ENCODE peak calls at places on chromosomes 1 and 21, in seven cellular contexts. U is thoracic aorta, M is uterus, V is IMR-90, B is stomach, L is hepatocyte, T is left ventricle myocardium inferior. K is an unnamed sample.

GRCh38 chr1:32933742-32934322 is 30.8 kb downstream of the RNF19B start:
- DNase-seq in U (no peak), M (peak; percentile 59), V (peak; percentile 19), B (peak; percentile 40), L (peak; percentile 85), T (no peak), K (no peak)

GRCh38 chr1:4017636-4018365 is 117.7 kb upstream of the C1orf174 start:
- DNase-seq in U (no peak), M (no peak), V (no peak), B (no peak), L (no peak), T (no peak), K (no peak)

GRCh38 chr1:104574619-104575018 is 824.9 kb downstream of the AMY1C start:
- DNase-seq in U (no peak), M (no peak), V (no peak), B (no peak), L (no peak), T (no peak), K (no peak)

GRCh38 chr1:241451981-241452380 is 67.6 kb downstream of the FH start:
- DNase-seq in U (no peak), M (no peak), V (no peak), B (no peak), L (no peak), T (no peak), K (no peak)

GRCh38 chr1:3217096-3217724 is 148.2 kb downstream of the PRDM16 start:
- DNase-seq in U (no peak), M (no peak), V (no peak), B (no peak), L (no peak), T (no peak), K (no peak)

GRCh38 chr1:94876362-94876761 is 50.5 kb downstream of the CNN3 start:
- DNase-seq in U (no peak), M (no peak), V (peak; percentile 76), B (no peak), L (no peak), T (no peak), K (no peak)

GRCh38 chr1:22105611-22106207 is 37.2 kb downstream of the WNT4 start:
- DNase-seq in U (no peak), M (peak; percentile 49), V (peak; percentile 69), B (no peak), L (peak; percentile 73), T (no peak), K (no peak)

GRCh38 chr1:117653732-117654484 is 48.1 kb downstream of the TENT5C start:
- DNase-seq in U (no peak), M (no peak), V (no peak), B (no peak), L (no peak), T (no peak), K (no peak)

GRCh38 chr21:39263372-39263771 is 50.1 kb downstream of the BRWD1 start:
- DNase-seq in U (no peak), M (no peak), V (peak; percentile 56), B (no peak), L (no peak), T (no peak), K (no peak)

GRCh38 chr1:26468911-26469310 is 3.3 kb upstream of the HMGN2 start:
- DNase-seq in U (no peak), M (peak; percentile 36), V (no peak), B (peak; percentile 45), L (no peak), T (no peak), K (no peak)

GRCh38 chr1:79259390-79260336 is 253.1 kb upstream of the ADGRL4 start:
- DNase-seq in U (no peak), M (no peak), V (peak; percentile 59), B (no peak), L (peak; percentile 29), T (no peak), K (no peak)

GRCh38 chr1:41637367-41637766 is 152.9 kb upstream of the EDN2 start:
- DNase-seq in U (no peak), M (no peak), V (no peak), B (no peak), L (no peak), T (no peak), K (no peak)

GRCh38 chr21:33157303-33157702 is 72.4 kb upstream of the IFNAR2 start:
- DNase-seq in U (no peak), M (no peak), V (no peak), B (no peak), L (no peak), T (no peak), K (no peak)

DNA sequence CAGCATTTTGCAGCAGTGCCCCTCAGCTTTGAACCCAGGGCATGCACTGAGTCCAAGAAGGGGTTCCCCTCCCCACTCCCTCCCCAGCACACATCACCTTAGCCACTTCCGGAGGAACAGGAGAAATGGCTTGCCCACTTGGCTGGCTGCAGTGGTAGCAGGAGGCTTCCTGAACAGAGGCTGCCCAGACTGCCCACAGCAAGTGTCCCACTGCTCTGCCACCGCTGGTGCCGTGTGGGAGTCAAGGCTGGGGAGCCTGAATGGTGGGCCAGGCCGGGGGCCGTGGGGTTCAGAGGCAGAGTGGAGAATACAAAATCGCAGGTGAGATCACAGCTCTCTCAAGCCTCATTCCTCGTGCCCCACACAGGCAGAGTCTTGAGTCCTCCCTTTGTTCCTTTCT is 34.5 kb downstream of the CD247 start:
- DNase-seq in U (no peak), M (no peak), V (no peak), B (no peak), L (no peak), T (no peak), K (peak; percentile 59)
- H3K4me1 ChIP-seq in U (no peaks in the 10 kb centered on the region), M (no peaks in the 10 kb centered on the region), V (no peaks in the 10 kb centered on the region), B (no peaks in the 10 kb centered on the region), L (no peaks in the 10 kb centered on the region), T (no peaks in the 10 kb centered on the region), K (no peaks in the 10 kb centered on the region)

DNA sequence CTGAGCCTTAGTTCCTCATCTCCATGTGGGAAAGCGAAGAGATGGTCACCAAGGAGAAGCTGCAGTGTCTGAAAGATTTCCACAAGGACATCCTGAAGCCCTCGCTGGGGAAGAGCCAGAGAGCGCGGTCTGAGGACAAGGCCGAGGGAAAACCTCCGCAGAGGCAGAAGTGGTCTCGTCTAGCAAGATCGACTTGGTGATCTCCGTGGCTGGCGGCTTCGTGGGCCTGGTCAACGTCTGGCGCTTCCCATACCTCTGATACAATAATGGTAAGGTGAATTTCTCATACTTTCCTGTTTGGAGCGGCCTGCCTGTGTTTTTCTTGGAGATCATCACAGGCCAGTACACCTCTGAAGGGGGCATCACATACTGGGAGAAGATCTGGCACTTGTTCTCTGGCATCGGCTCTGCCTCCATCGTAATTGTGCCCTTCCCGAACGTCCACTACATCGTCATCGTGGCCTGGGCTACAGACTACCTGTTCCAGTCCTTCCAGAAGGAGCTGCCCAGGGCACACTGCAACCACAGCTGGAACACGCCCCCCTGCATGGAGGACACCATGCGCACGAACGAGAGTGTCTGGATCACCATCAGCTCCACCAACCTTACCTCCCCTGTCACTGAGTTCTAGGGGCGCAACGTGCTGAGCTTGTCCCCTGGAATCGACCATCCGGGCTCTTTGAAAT is 841.1 kb upstream of the TMPRSS15 start:
- DNase-seq in U (no peak), M (no peak), V (no peak), B (no peak), L (no peak), T (no peak), K (no peak)
- TF ChIP-seq CTCF in U (no peak), M (no peak), V (no peak), B (no peak), L (no peak), T (no peak), K (no peak)

DNA sequence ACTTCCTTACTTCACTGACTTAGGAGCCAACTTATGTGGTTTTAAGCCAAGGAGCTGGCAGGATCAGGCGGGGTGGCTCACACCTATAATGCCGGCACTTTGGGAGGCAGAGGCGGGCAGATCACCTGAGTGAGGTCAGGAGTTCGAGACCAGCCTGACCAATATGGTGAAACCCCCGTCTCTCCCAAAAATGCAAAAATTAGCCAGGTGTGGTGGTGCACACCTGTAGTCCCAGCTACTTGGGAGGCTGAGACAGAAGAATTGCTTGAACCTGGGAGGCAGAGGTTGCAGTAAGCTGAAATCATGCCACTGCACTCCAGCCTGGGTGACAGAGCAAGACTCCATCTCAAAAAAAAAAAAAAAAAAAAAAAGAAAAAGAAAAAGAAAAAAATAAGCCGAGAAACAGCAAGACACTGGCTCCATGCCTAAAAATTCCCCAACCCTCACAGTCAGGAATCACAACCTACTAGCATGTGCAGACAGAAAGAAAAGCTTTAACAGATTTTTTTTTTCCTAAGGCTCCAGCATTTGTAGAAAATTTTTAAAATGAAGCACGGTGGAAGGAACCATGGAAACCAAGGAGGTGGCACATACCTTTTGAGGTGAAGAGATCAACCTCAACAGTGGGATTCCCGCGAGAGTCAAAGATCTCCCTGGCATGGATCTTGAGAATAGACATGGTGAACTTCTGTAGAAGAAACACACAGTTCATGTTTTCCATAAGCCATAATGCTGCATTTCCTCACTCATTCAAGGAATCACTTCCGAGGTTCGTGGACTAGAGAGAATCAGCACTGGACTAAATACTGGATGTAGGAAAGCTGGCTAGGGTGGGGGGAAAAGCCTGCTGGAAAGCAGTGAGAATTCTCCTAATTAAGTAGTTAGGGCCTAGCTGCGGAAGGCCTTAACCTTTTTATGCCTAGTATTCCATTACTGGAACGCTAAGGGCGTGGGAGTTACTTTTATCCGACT is 4.0 kb downstream of the ENO1 start:
- DNase-seq in U (no peak), M (no peak), V (peak; percentile 61), B (no peak), L (no peak), T (no peak), K (no peak)
- H3K4me1 ChIP-seq in U (peaks cover 62% of the 10 kb centered on the region), M (peaks cover 11% of the 10 kb centered on the region), V (peaks cover 43% of the 10 kb centered on the region), B (peaks cover 50% of the 10 kb centered on the region), L (peaks cover 61% of the 10 kb centered on the region), T (peaks cover 79% of the 10 kb centered on the region), K (peaks cover 65% of the 10 kb centered on the region)

DNA sequence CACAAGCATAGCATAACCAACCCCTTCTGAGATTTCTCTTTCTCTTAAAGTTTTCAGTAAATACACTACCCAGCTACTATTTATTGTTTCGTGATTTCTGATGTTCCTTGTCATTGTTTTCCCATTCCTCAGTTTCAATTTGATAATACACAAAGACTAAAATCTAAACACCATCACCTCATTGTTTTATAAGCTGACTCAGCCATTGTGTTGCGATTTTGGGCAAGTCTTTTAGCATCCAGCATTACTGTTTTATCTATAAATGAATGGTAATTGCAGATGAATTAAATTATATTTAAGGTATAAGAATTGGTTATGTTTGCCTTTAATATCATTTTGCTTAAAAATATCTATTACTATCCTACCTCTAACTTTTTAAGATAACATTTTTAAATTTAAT is 1308.5 kb downstream of the PLA2G4A start:
- DNase-seq in U (no peak), M (no peak), V (no peak), B (no peak), L (no peak), T (no peak), K (no peak)
- TF ChIP-seq CTCF in U (no peak), M (no peak), V (no peak), B (no peak), L (no peak), T (no peak), K (no peak)

GRCh38 chr21:17513214-17514123 is 626 bp downstream of the CXADR start:
- DNase-seq in U (no peak), M (peak; percentile 23), V (no peak), B (peak; percentile 52), L (peak; percentile 60), T (no peak), K (peak; percentile 77)
- H3K4me1 ChIP-seq in U (peaks cover 14% of the 10 kb centered on the region), M (no peaks in the 10 kb centered on the region), V (peaks cover 3% of the 10 kb centered on the region), B (peaks cover 18% of the 10 kb centered on the region), L (no peaks in the 10 kb centered on the region), T (peaks cover 45% of the 10 kb centered on the region), K (peaks cover 9% of the 10 kb centered on the region)

GRCh38 chr1:202210370-202210769 is 16.8 kb downstream of the LGR6 start:
- DNase-seq in U (no peak), M (no peak), V (peak; percentile 8), B (no peak), L (peak; percentile 77), T (no peak), K (no peak)
- TF ChIP-seq CTCF in U (peak; percentile 20), M (no peak), V (no peak), B (no peak), L (peak; percentile 32), T (no peak), K (no peak)